ENCODE peak calls at places on chromosome 17, in five cellular contexts. One of them, this sample, is unnamed.

GRCh38 chr17:78716292-78716691 is 65.8 kb downstream of the CYTH1 start:
- DNase-seq in right atrium auricular region: no peak
- DNase-seq in transverse colon: no peak
- DNase-seq in PC-9: no peak
- DNase-seq in heart left ventricle: no peak
- DNase-seq in this sample: no peak

GRCh38 chr17:34378664-34379101 is 15.7 kb upstream of the CCL1 start:
- DNase-seq in right atrium auricular region: no peak
- DNase-seq in transverse colon: peak
- DNase-seq in PC-9: no peak
- DNase-seq in heart left ventricle: no peak
- DNase-seq in this sample: no peak

GRCh38 chr17:78357177-78357586 is 2.7 kb downstream of the SOCS3 start:
- DNase-seq in right atrium auricular region: no peak
- DNase-seq in transverse colon: no peak
- DNase-seq in PC-9: no peak
- DNase-seq in heart left ventricle: peak
- DNase-seq in this sample: no peak

GRCh38 chr17:55437165-55437605 is 15.6 kb upstream of the MMD start:
- DNase-seq in right atrium auricular region: no peak
- DNase-seq in transverse colon: no peak
- DNase-seq in PC-9: no peak
- DNase-seq in heart left ventricle: no peak
- DNase-seq in this sample: no peak

GRCh38 chr17:12637015-12637414 is 28.7 kb upstream of the MYOCD start:
- DNase-seq in right atrium auricular region: no peak
- DNase-seq in transverse colon: no peak
- DNase-seq in PC-9: no peak
- DNase-seq in heart left ventricle: no peak
- DNase-seq in this sample: no peak

GRCh38 chr17:9918352-9918751 is 13.3 kb upstream of the RCVRN start:
- DNase-seq in right atrium auricular region: no peak
- DNase-seq in transverse colon: no peak
- DNase-seq in PC-9: no peak
- DNase-seq in heart left ventricle: no peak
- DNase-seq in this sample: no peak

GRCh38 chr17:47941246-47941997 is at the start of gene PNPO:
- DNase-seq in right atrium auricular region: peak
- DNase-seq in transverse colon: peak
- DNase-seq in PC-9: peak
- DNase-seq in heart left ventricle: peak
- DNase-seq in this sample: no peak

GRCh38 chr17:79235808-79236207 is 161.2 kb downstream of the ENGASE start:
- DNase-seq in right atrium auricular region: no peak
- DNase-seq in transverse colon: no peak
- DNase-seq in PC-9: no peak
- DNase-seq in heart left ventricle: no peak
- DNase-seq in this sample: no peak

GRCh38 chr17:27259356-27259755 is 34.6 kb upstream of the WSB1 start:
- DNase-seq in right atrium auricular region: no peak
- DNase-seq in transverse colon: no peak
- DNase-seq in PC-9: no peak
- DNase-seq in heart left ventricle: no peak
- DNase-seq in this sample: no peak

GRCh38 chr17:40075216-40076100 is 12.7 kb downstream of the THRA start:
- DNase-seq in right atrium auricular region: peak
- DNase-seq in transverse colon: peak
- DNase-seq in PC-9: no peak
- DNase-seq in heart left ventricle: peak
- DNase-seq in this sample: no peak

GRCh38 chr17:45894022-45894784 is at the start of gene MAPT:
- DNase-seq in right atrium auricular region: peak
- DNase-seq in transverse colon: peak
- DNase-seq in PC-9: peak
- DNase-seq in heart left ventricle: peak
- DNase-seq in this sample: peak

GRCh38 chr17:47745037-47745380 is 12.0 kb downstream of the TBX21 start:
- DNase-seq in right atrium auricular region: no peak
- DNase-seq in transverse colon: no peak
- DNase-seq in PC-9: no peak
- DNase-seq in heart left ventricle: no peak
- DNase-seq in this sample: no peak

GRCh38 chr17:54900457-54901229 is at the start of gene TOM1L1:
- DNase-seq in right atrium auricular region: peak
- DNase-seq in transverse colon: peak
- DNase-seq in PC-9: peak
- DNase-seq in heart left ventricle: peak
- DNase-seq in this sample: peak

GRCh38 chr17:61619493-61619892 is 28.5 kb upstream of the NACA2 start:
- DNase-seq in right atrium auricular region: no peak
- DNase-seq in transverse colon: no peak
- DNase-seq in PC-9: no peak
- DNase-seq in heart left ventricle: no peak
- DNase-seq in this sample: no peak

GRCh38 chr17:81371910-81372760 is 23.1 kb upstream of the BAHCC1 start:
- DNase-seq in right atrium auricular region: no peak
- DNase-seq in transverse colon: peak
- DNase-seq in PC-9: no peak
- DNase-seq in heart left ventricle: peak
- DNase-seq in this sample: no peak

GRCh38 chr17:71247455-71248015 is 873.3 kb upstream of the SOX9 start:
- DNase-seq in right atrium auricular region: no peak
- DNase-seq in transverse colon: no peak
- DNase-seq in PC-9: no peak
- DNase-seq in heart left ventricle: no peak
- DNase-seq in this sample: no peak

GRCh38 chr17:69061901-69062556 is 1.3 kb upstream of the ABCA9 start:
- DNase-seq in right atrium auricular region: no peak
- DNase-seq in transverse colon: no peak
- DNase-seq in PC-9: no peak
- DNase-seq in heart left ventricle: no peak
- DNase-seq in this sample: no peak

GRCh38 chr17:19978206-19978802 is 676 bp upstream of the AKAP10 start:
- DNase-seq in right atrium auricular region: no peak
- DNase-seq in transverse colon: no peak
- DNase-seq in PC-9: no peak
- DNase-seq in heart left ventricle: no peak
- DNase-seq in this sample: no peak

GRCh38 chr17:4310349-4311060 is 46.7 kb upstream of the ANKFY1 start:
- DNase-seq in right atrium auricular region: no peak
- DNase-seq in transverse colon: no peak
- DNase-seq in PC-9: no peak
- DNase-seq in heart left ventricle: peak
- DNase-seq in this sample: no peak

GRCh38 chr17:2436516-2436915 is 35.7 kb upstream of the MNT start:
- DNase-seq in right atrium auricular region: no peak
- DNase-seq in transverse colon: no peak
- DNase-seq in PC-9: no peak
- DNase-seq in heart left ventricle: no peak
- DNase-seq in this sample: no peak

GRCh38 chr17:14201087-14201486 is 35.6 kb downstream of the CDRT15 start:
- DNase-seq in right atrium auricular region: no peak
- DNase-seq in transverse colon: peak
- DNase-seq in PC-9: no peak
- DNase-seq in heart left ventricle: no peak
- DNase-seq in this sample: no peak

GRCh38 chr17:38421224-38421841 is 6.9 kb upstream of the ARHGAP23 start:
- DNase-seq in right atrium auricular region: no peak
- DNase-seq in transverse colon: no peak
- DNase-seq in PC-9: no peak
- DNase-seq in heart left ventricle: no peak
- DNase-seq in this sample: no peak

GRCh38 chr17:63500548-63501390 is 22.4 kb upstream of the KCNH6 start:
- DNase-seq in right atrium auricular region: no peak
- DNase-seq in transverse colon: no peak
- DNase-seq in PC-9: no peak
- DNase-seq in heart left ventricle: no peak
- DNase-seq in this sample: no peak

GRCh38 chr17:63496177-63496576 is 19.3 kb downstream of the ACE start:
- DNase-seq in right atrium auricular region: no peak
- DNase-seq in transverse colon: no peak
- DNase-seq in PC-9: no peak
- DNase-seq in heart left ventricle: no peak
- DNase-seq in this sample: no peak

GRCh38 chr17:63496663-63497400 is 20.0 kb downstream of the ACE start:
- DNase-seq in right atrium auricular region: no peak
- DNase-seq in transverse colon: no peak
- DNase-seq in PC-9: no peak
- DNase-seq in heart left ventricle: no peak
- DNase-seq in this sample: no peak

GRCh38 chr17:63497708-63498483 is 21.0 kb downstream of the ACE start:
- DNase-seq in right atrium auricular region: no peak
- DNase-seq in transverse colon: no peak
- DNase-seq in PC-9: no peak
- DNase-seq in heart left ventricle: no peak
- DNase-seq in this sample: no peak

GRCh38 chr17:63498621-63499195 is 21.8 kb downstream of the ACE start:
- DNase-seq in right atrium auricular region: no peak
- DNase-seq in transverse colon: no peak
- DNase-seq in PC-9: no peak
- DNase-seq in heart left ventricle: no peak
- DNase-seq in this sample: no peak
- TF ChIP-seq CTCF in right atrium auricular region: no peak
- TF ChIP-seq CTCF in transverse colon: no peak
- TF ChIP-seq CTCF in PC-9: no peak
- TF ChIP-seq CTCF in heart left ventricle: no peak
- TF ChIP-seq CTCF in this sample: no peak

GRCh38 chr17:18142417-18142816 is 33.9 kb downstream of the MYO15A start:
- DNase-seq in right atrium auricular region: no peak
- DNase-seq in transverse colon: no peak
- DNase-seq in PC-9: no peak
- DNase-seq in heart left ventricle: no peak
- DNase-seq in this sample: no peak

GRCh38 chr17:18144261-18144660 is 35.7 kb downstream of the MYO15A start:
- DNase-seq in right atrium auricular region: no peak
- DNase-seq in transverse colon: no peak
- DNase-seq in PC-9: no peak
- DNase-seq in heart left ventricle: no peak
- DNase-seq in this sample: no peak

GRCh38 chr17:18141210-18141803 is 32.8 kb downstream of the MYO15A start:
- DNase-seq in right atrium auricular region: no peak
- DNase-seq in transverse colon: no peak
- DNase-seq in PC-9: no peak
- DNase-seq in heart left ventricle: no peak
- DNase-seq in this sample: no peak

GRCh38 chr17:18145811-18146210 is 37.3 kb downstream of the MYO15A start:
- DNase-seq in right atrium auricular region: no peak
- DNase-seq in transverse colon: no peak
- DNase-seq in PC-9: no peak
- DNase-seq in heart left ventricle: no peak
- DNase-seq in this sample: no peak

GRCh38 chr17:18143044-18143936 is 34.7 kb downstream of the MYO15A start:
- DNase-seq in right atrium auricular region: no peak
- DNase-seq in transverse colon: no peak
- DNase-seq in PC-9: no peak
- DNase-seq in heart left ventricle: no peak
- DNase-seq in this sample: no peak
- TF ChIP-seq CTCF in right atrium auricular region: no peak
- TF ChIP-seq CTCF in transverse colon: no peak
- TF ChIP-seq CTCF in PC-9: peak
- TF ChIP-seq CTCF in heart left ventricle: no peak
- TF ChIP-seq CTCF in this sample: peak

GRCh38 chr17:7328009-7328408 is 1.1 kb downstream of the NEURL4 start:
- DNase-seq in right atrium auricular region: no peak
- DNase-seq in transverse colon: no peak
- DNase-seq in PC-9: no peak
- DNase-seq in heart left ventricle: no peak
- DNase-seq in this sample: no peak

GRCh38 chr17:7327501-7327900 is 1.6 kb downstream of the NEURL4 start:
- DNase-seq in right atrium auricular region: no peak
- DNase-seq in transverse colon: no peak
- DNase-seq in PC-9: no peak
- DNase-seq in heart left ventricle: no peak
- DNase-seq in this sample: no peak

GRCh38 chr17:7330099-7331015 is 1.2 kb upstream of the NEURL4 start:
- DNase-seq in right atrium auricular region: peak
- DNase-seq in transverse colon: peak
- DNase-seq in PC-9: peak
- DNase-seq in heart left ventricle: peak
- DNase-seq in this sample: peak

GRCh38 chr17:7329360-7330098 is 394 bp upstream of the NEURL4 start:
- DNase-seq in right atrium auricular region: peak
- DNase-seq in transverse colon: peak
- DNase-seq in PC-9: peak
- DNase-seq in heart left ventricle: peak
- DNase-seq in this sample: peak

DNA sequence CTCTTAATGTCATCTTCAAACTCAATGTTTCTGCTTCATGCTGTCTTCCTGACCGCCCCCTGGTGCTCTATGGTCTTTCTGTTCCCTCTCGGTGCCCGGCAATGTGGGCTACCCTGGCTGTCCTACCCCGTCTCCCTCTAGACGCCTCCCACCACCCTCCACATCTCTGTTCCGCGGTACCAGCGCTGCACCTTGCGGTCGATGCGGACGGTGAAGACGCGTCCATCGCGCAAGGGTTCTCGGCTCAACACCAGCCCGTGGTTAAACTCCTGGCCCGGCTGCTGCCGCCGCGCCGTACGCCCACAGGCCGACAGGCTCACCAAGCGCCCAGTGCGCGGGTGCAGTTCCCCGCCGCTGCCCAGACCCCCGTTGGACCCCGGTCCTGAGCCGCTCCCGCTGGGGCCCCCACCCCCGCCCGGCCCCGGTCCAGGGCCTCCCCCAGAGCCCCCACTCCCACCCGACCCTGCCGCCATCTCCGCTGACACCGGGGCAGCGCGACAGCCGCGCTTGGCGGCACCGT is at the start of gene NEURL4:
- DNase-seq in right atrium auricular region: no peak
- DNase-seq in transverse colon: no peak
- DNase-seq in PC-9: no peak
- DNase-seq in heart left ventricle: no peak
- DNase-seq in this sample: no peak
- TF ChIP-seq CTCF in right atrium auricular region: no peak
- TF ChIP-seq CTCF in transverse colon: no peak
- TF ChIP-seq CTCF in PC-9: no peak
- TF ChIP-seq CTCF in heart left ventricle: no peak
- TF ChIP-seq CTCF in this sample: no peak

DNA sequence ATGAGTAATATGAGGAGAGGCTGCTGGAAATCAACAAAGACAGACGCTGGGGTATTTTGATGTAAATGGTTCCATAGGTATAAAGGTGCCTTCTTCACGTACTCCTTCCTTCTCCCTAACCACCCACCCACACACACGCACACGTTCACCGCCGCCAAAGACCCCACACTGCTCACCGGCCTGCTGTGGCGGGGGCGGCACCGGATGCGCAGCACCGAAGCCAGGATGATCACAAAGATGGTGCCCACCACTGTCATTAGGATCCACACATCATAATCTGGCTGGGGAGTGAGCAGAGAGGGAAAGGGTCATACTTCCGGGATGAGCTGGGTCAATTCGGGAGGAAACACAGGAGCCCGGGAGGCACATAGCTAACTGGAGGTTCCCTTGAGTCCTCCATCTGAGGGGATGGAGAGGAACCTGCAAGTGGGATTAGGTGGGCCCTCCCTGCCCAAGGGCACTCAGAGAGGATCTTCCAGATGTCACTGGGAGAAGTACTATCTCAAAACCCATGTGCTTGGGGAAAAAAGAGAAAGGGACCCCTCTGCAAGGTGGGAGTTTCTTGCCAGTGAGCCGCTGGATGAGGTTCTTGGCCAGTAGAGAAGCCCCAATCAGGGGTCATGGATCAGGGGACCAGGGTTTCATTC is 10.5 kb upstream of the SUPT4H1 start:
- DNase-seq in right atrium auricular region: no peak
- DNase-seq in transverse colon: no peak
- DNase-seq in PC-9: no peak
- DNase-seq in heart left ventricle: no peak
- DNase-seq in this sample: no peak
- TF ChIP-seq CTCF in right atrium auricular region: no peak
- TF ChIP-seq CTCF in transverse colon: no peak
- TF ChIP-seq CTCF in PC-9: no peak
- TF ChIP-seq CTCF in heart left ventricle: no peak
- TF ChIP-seq CTCF in this sample: no peak